ENCODE peak calls at places on chromosomes 16 and 17, in four cellular contexts. A, T, R and W are unnamed samples.

GRCh38 chr17:13384626-13385025 is 217.1 kb downstream of the HS3ST3A1 start:
- DNase-seq in A (no peak), T (no peak), R (no peak), W (no peak)

GRCh38 chr17:81701288-81702071 is 1.7 kb upstream of the MRPL12 start:
- DNase-seq in A (no peak), T (no peak), R (no peak), W (no peak)

GRCh38 chr17:56710986-56711385 is 117.5 kb downstream of the NOG start:
- DNase-seq in A (no peak), T (no peak), R (no peak), W (no peak)

GRCh38 chr16:79856581-79856980 is 256.0 kb upstream of the MAF start:
- DNase-seq in A (no peak), T (no peak), R (no peak), W (no peak)

GRCh38 chr16:52114414-52114813 is 432.5 kb downstream of the TOX3 start:
- DNase-seq in A (no peak), T (no peak), R (no peak), W (no peak)

GRCh38 chr16:57925310-57925709 is 45.6 kb downstream of the CNGB1 start:
- DNase-seq in A (no peak), T (no peak), R (no peak), W (no peak)

GRCh38 chr16:56742030-56742984 is 12.4 kb downstream of the NUP93 start:
- DNase-seq in A (no peak), T (no peak), R (no peak), W (no peak)

GRCh38 chr16:77271532-77272426 is 72.6 kb downstream of the SYCE1L start:
- DNase-seq in A (peak), T (no peak), R (no peak), W (no peak)

GRCh38 chr16:57679768-57680167 is 11.7 kb downstream of the ADGRG3 start:
- DNase-seq in A (no peak), T (no peak), R (no peak), W (no peak)

GRCh38 chr17:28282596-28282995 is 36.4 kb upstream of the TMEM97 start:
- DNase-seq in A (no peak), T (no peak), R (no peak), W (no peak)

GRCh38 chr16:72198021-72198420 is 26.1 kb upstream of the PMFBP1 start:
- DNase-seq in A (no peak), T (peak), R (no peak), W (peak)

GRCh38 chr17:30809867-30810266 is 14.6 kb downstream of the CRLF3 start:
- DNase-seq in A (no peak), T (no peak), R (no peak), W (no peak)

GRCh38 chr16:31713945-31714898 is 159.4 kb upstream of the ZNF267 start:
- DNase-seq in A (peak), T (peak), R (no peak), W (no peak)

GRCh38 chr16:72989203-72989991 is 58.5 kb downstream of the ZFHX3 start:
- DNase-seq in A (no peak), T (no peak), R (no peak), W (no peak)

GRCh38 chr17:38616361-38616760 is 10.6 kb upstream of the SRCIN1 start:
- DNase-seq in A (peak), T (no peak), R (no peak), W (no peak)

GRCh38 chr17:79609616-79610150 is 1.2 kb downstream of the RBFOX3 start:
- DNase-seq in A (peak), T (peak), R (no peak), W (peak)
- TF ChIP-seq CTCF in A (peak), T (no peak), R (no peak), W (no peak)

GRCh38 chr17:4159761-4160160 is 16.8 kb downstream of the CYB5D2 start:
- DNase-seq in A (no peak), T (no peak), R (no peak), W (no peak)

GRCh38 chr17:4162366-4162765 is 19.4 kb downstream of the CYB5D2 start:
- DNase-seq in A (no peak), T (no peak), R (no peak), W (no peak)

GRCh38 chr17:4160294-4160859 is 17.4 kb downstream of the CYB5D2 start:
- DNase-seq in A (no peak), T (no peak), R (no peak), W (no peak)

GRCh38 chr17:4161560-4162221 is 18.7 kb downstream of the CYB5D2 start:
- DNase-seq in A (peak), T (no peak), R (no peak), W (no peak)

DNA sequence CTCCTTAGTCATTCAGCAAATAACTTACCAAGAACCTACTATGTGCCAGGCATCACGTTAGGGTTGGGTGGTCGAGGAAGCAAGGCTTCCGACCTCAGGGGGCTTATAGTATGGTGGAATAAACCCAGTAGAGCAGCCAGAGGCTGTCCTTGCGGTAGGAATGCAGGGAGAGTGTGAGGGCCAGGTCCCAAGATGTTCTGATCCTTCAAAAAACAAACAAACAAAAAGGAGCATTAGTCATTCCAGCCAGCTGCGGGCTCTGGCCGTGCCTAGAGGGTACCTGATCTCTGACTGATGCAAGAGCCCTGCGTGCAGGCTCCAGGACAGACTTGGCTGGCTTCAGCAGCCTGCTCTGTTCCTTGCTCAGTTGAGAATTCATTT is 18.2 kb downstream of the CYB5D2 start:
- DNase-seq in A (no peak), T (no peak), R (peak), W (no peak)
- TF ChIP-seq CTCF in A (no peak), T (no peak), R (no peak), W (no peak)

GRCh38 chr17:46010597-46011186 is 11.6 kb downstream of the STH start:
- DNase-seq in A (no peak), T (no peak), R (no peak), W (no peak)
- TF ChIP-seq CTCF in A (peak), T (no peak), R (no peak), W (no peak)

GRCh38 chr16:11621920-11622651 is 35.4 kb upstream of the LITAF start:
- DNase-seq in A (no peak), T (peak), R (no peak), W (peak)
- TF ChIP-seq CTCF in A (no peak), T (no peak), R (no peak), W (no peak)

GRCh38 chr16:720990-721764 is at the start of gene ANTKMT:
- DNase-seq in A (peak), T (peak), R (peak), W (peak)
- TF ChIP-seq CTCF in A (no peak), T (no peak), R (peak), W (no peak)

GRCh38 chr16:1941162-1941923 is 1.7 kb downstream of the MSRB1 start:
- DNase-seq in A (peak), T (peak), R (no peak), W (no peak)
- TF ChIP-seq CTCF in A (peak), T (no peak), R (no peak), W (no peak)

GRCh38 chr17:32928527-32929287 is 754 bp downstream of the TMEM98 start:
- DNase-seq in A (no peak), T (no peak), R (no peak), W (no peak)

GRCh38 chr17:32929288-32929574 is 1.3 kb downstream of the TMEM98 start:
- DNase-seq in A (peak), T (peak), R (no peak), W (peak)

GRCh38 chr17:32927201-32927723 is 691 bp upstream of the TMEM98 start:
- DNase-seq in A (no peak), T (no peak), R (no peak), W (no peak)

GRCh38 chr17:32929588-32929987 is 1.6 kb downstream of the TMEM98 start:
- DNase-seq in A (no peak), T (no peak), R (no peak), W (no peak)

GRCh38 chr17:32927724-32928526 is at the start of gene TMEM98:
- DNase-seq in A (peak), T (peak), R (no peak), W (peak)
- TF ChIP-seq CTCF in A (no peak), T (no peak), R (no peak), W (no peak)

GRCh38 chr16:35823342-35823741 is 2363.9 kb downstream of the TP53TG3F start:
- DNase-seq in A (no peak), T (no peak), R (no peak), W (no peak)
- TF ChIP-seq CTCF in A (no peak), T (no peak), R (no peak), W (no peak)

DNA sequence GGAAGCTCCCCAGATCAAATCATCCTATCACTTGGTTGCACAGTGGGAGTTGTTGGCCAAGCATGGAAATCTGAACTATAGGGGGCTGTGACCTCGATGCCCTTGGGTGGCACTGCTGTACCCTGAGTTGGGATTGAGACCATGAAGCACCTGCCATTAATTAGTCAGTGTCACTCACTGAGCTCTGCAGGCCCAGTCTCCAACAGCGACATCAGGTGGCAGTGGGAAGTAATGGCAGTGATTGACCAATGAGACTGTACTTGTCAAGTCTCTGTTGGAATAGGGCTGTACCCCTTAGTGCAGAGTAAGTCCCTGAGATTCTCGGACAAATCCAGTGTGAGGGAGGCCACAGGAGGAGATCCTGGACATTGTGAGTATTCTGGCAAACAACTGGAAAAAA is 118.0 kb upstream of the RPL38 start:
- DNase-seq in A (no peak), T (no peak), R (no peak), W (no peak)
- TF ChIP-seq CTCF in A (peak), T (peak), R (no peak), W (peak)